ENCODE peak calls at places on chromosomes 1 and 21, in seven cellular contexts. W is fibroblast of lung, M is neural progenitor cell, P is HCT116, A is mammary epithelial cell, T is mesenchymal stem cell, L is MM.1S. H is an unnamed sample. For H3K4me1, the result is how much of the 10 kb centered on the place peaks cover.

GRCh38 chr21:46402421-46402820 is 56.3 kb upstream of the DIP2A start:
- DNase-seq in L (no peak), A (no peak), M (no peak), T (no peak), P (no peak), W (no peak), H (no peak)

GRCh38 chr1:59593798-59594790 is 220.7 kb upstream of the HOOK1 start:
- DNase-seq in L (no peak), P (no peak), T (no peak), M (no peak), W (no peak), A (no peak), H (no peak)

GRCh38 chr1:240149488-240150094 is 57.9 kb downstream of the FMN2 start:
- DNase-seq in P (no peak), M (peak), A (peak), W (peak), L (peak), T (peak), H (peak)

GRCh38 chr1:62210960-62211359 is 16.3 kb downstream of the L1TD1 start:
- DNase-seq in M (no peak), W (no peak), P (no peak), T (no peak), A (peak), L (no peak), H (no peak)

GRCh38 chr1:200628223-200628868 is 7.8 kb upstream of the KIF14 start:
- DNase-seq in A (no peak), L (peak), W (no peak), M (no peak), P (no peak), T (no peak), H (peak)

GRCh38 chr1:203996126-203996525 is 76.8 kb upstream of the SOX13 start:
- DNase-seq in L (no peak), M (peak), P (no peak), W (no peak), T (peak), A (no peak), H (no peak)

GRCh38 chr1:37465596-37466517 is 8.5 kb upstream of the ZC3H12A start:
- DNase-seq in M (no peak), P (no peak), A (no peak), T (peak), W (peak), L (peak), H (no peak)

GRCh38 chr1:183310753-183311465 is 107.3 kb downstream of the NMNAT2 start:
- DNase-seq in P (no peak), L (no peak), M (no peak), T (peak), W (peak), A (peak), H (no peak)

GRCh38 chr1:192008281-192008825 is 149.9 kb upstream of the RGS18 start:
- DNase-seq in M (no peak), W (no peak), L (no peak), T (no peak), A (no peak), P (no peak), H (no peak)

GRCh38 chr1:33163621-33164071 is 18.2 kb downstream of the TRIM62 start:
- DNase-seq in W (peak), P (no peak), T (peak), L (no peak), M (no peak), A (no peak), H (no peak)

GRCh38 chr1:206975313-206975712 is 5.1 kb upstream of the FCAMR start:
- DNase-seq in A (no peak), T (no peak), P (no peak), M (no peak), W (no peak), L (no peak), H (no peak)

GRCh38 chr1:51594716-51595115 is 22.2 kb upstream of the OSBPL9 start:
- DNase-seq in L (no peak), P (no peak), T (no peak), W (no peak), A (no peak), M (no peak), H (no peak)

GRCh38 chr1:5994713-5995621 is 2.7 kb upstream of the NPHP4 start:
- DNase-seq in T (no peak), W (no peak), A (no peak), M (no peak), L (peak), P (no peak), H (no peak)

GRCh38 chr1:16356867-16357266 is 4.6 kb upstream of the FBXO42 start:
- DNase-seq in W (no peak), L (no peak), P (no peak), T (no peak), A (no peak), M (no peak), H (no peak)

GRCh38 chr1:204093756-204094155 is 20.8 kb downstream of the SOX13 start:
- DNase-seq in T (no peak), P (no peak), L (no peak), A (no peak), M (no peak), W (no peak), H (no peak)

GRCh38 chr1:10575616-10576015 is 100.9 kb downstream of the PEX14 start:
- DNase-seq in A (peak), P (peak), T (peak), W (peak), L (no peak), M (no peak), H (no peak)

GRCh38 chr1:48114596-48115384 is 107.7 kb upstream of the SLC5A9 start:
- DNase-seq in A (peak), L (peak), M (no peak), P (no peak), T (no peak), W (no peak), H (no peak)

GRCh38 chr21:41706678-41707077 is 60.2 kb downstream of the RIPK4 start:
- DNase-seq in T (no peak), L (no peak), W (peak), A (no peak), P (no peak), M (no peak), H (no peak)

GRCh38 chr1:17161137-17161700 is 42.0 kb upstream of the PADI2 start:
- DNase-seq in W (no peak), T (no peak), M (no peak), A (no peak), P (no peak), L (peak), H (peak)

GRCh38 chr1:52552505-52553371 is at the start of gene TUT4:
- DNase-seq in T (peak), M (peak), A (peak), P (peak), W (peak), L (peak), H (peak)

GRCh38 chr1:169931795-169932195 is 38.1 kb upstream of the SCYL3 start:
- DNase-seq in A (no peak), L (no peak), P (no peak), W (peak), T (no peak), M (no peak), H (no peak)

GRCh38 chr1:9792156-9793042 is 31.4 kb downstream of the CLSTN1 start:
- DNase-seq in L (no peak), W (peak), M (no peak), A (no peak), T (no peak), P (no peak), H (no peak)

GRCh38 chr21:29148535-29148934 is 18.1 kb downstream of the MAP3K7CL start:
- DNase-seq in T (no peak), M (no peak), A (peak), L (no peak), P (no peak), W (peak), H (no peak)

GRCh38 chr1:29258189-29258973 is 22.1 kb downstream of the PTPRU start:
- DNase-seq in A (peak), P (no peak), T (no peak), M (no peak), L (no peak), W (no peak), H (no peak)

GRCh38 chr1:41664861-41665640 is 180.6 kb upstream of the EDN2 start:
- DNase-seq in T (peak), L (no peak), M (no peak), W (peak), P (peak), A (peak), H (no peak)

GRCh38 chr1:199033709-199034108 is 394.9 kb downstream of the PTPRC start:
- DNase-seq in T (no peak), P (no peak), W (no peak), A (no peak), L (no peak), M (no peak), H (no peak)
- H3K4me3 ChIP-seq in T (no peak), P (no peak), W (no peak), A (no peak), L (no peak), M (no peak), H (no peak)

GRCh38 chr1:166920561-166921475 is 44.8 kb upstream of the TADA1 start:
- DNase-seq in W (no peak), P (no peak), T (peak), A (no peak), L (no peak), M (peak), H (no peak)
- H2AFZ ChIP-seq in W (peak), P (no peak), T (no peak), A (peak), L (no peak), M (peak), H (no peak)

DNA sequence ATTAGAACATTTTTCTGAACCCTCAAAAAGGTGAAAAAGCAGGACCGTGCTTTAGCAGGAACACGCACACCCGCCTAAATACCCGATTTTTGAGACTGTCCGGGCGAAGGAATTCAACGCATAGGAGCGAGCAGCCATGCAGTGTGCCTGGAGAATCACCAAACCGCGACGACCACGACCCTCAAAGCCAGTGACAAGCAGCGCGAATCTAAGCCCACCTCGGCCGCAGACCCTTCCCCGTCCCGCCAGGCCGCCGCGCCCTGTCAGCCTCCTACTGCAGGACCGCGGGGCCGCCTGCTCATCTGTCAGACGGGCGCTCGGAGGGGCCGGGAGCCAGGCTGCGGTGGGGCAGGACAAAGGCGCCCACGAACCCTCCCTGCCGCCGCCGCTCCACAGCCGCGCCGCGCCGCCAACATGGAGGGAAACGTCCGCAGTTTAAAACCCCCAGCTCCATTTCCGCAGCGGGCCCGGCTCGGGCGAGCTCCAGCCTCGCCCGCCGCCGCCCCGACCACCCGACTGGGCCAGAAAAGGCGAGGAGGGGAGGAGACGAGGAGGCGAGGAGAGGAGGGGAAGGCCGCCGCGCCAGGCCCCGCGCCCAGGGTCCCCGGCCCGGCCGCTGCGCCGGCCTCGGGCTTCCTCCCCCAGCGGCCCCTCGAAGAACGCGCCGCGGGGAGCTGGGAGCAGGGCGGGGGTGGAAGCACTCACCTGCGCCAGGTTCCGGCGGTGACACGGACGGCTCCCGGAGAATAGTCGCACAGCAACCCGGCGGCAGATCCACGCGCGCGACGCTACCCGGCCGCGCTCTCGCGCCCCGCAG is at the start of gene LBR:
- DNase-seq in A (no peak), L (no peak), T (peak), P (no peak), W (peak), M (peak), H (no peak)
- H3K4me1 ChIP-seq in A (under half), L (under half), T (under half), P (under half), W (under half), M (under half), H (under half)

DNA sequence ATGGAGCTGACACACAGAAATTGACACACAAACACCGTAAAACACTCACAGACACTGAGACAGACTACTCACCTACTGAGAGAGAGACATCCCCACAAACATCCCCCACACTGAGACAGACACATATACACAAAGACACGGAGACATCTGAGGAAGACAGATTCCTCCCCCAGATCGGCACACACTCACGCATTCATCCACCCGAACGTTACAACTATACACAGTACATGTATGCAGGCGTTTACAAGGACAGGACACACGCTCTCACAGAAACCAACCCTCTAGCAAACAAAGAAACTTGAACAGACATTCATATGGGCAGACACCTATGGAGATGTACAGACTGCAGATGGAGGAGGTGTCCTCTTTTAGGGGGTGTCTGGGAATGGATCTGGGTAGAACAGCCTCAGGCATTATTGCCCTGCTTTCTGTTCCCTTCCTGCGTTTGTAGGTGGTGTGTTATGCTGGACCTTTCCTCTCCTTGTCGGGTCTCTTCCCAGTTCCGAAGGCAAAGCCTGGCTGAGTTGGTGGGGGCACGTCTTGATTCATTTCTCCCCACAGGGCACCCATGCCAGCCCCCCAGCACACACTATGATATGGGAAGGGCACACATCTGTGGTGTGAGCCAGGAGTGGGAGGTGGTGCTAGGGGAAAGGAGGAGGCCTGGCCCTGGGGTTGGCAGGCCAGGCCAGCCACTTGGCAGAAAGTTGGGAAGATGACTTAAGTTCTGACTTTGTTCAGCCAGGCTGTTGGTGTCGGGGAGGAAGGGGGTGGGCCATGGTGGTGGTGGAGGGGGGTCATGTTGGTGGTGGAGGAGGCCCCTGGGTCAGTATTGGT is 1.5 kb downstream of the KIRREL1 start:
- DNase-seq in T (peak), A (peak), M (no peak), P (no peak), L (no peak), W (peak), H (no peak)
- H3K4me3 ChIP-seq in T (peak), A (peak), M (peak), P (peak), L (no peak), W (peak), H (no peak)

GRCh38 chr1:55214903-55215193 is 316 bp downstream of the USP24 start:
- DNase-seq in A (no peak), L (no peak), W (peak), P (no peak), T (peak), M (peak), H (no peak)
- H2AFZ ChIP-seq in A (peak), L (no peak), W (peak), P (no peak), T (peak), M (peak), H (peak)

GRCh38 chr1:54114955-54115354 is 37.8 kb downstream of the CDCP2 start:
- DNase-seq in P (no peak), W (no peak), L (no peak), T (peak), M (no peak), A (no peak), H (no peak)
- H3K4me1 ChIP-seq in P (under half), W (under half), L (under half), T (under half), M (under half), A (under half), H (under half)